ENCODE peak calls at places on chromosomes 6 and 20, in ten cellular contexts. B is left cardiac atrium; E is SK-N-DZ; H is GM12865; F is spleen; K is sciatic nerve; D is psoas muscle; I is H1; A is non-pigmented ciliary epithelial cell; C is stimulated activated naive B cell treated with anti-CD40 and anti-IgM and Interleukin-4, amounts not matched to agents 10 μg/mL and 1 μg/mL and 100 μg/mL, for 72 hours. S is an unnamed sample.

GRCh38 chr20:57211949-57212889 is 54.2 kb downstream of the BMP7 start:
- DNase-seq in B (peak; percentile 69), E (no peak), H (no peak), F (no peak), K (peak; percentile 85), D (peak; percentile 75), I (peak; percentile 34), A (peak; percentile 72), C (no peak), S (peak; percentile 42)

GRCh38 chr6:455006-455585 is 63.5 kb downstream of the IRF4 start:
- DNase-seq in B (no peak), E (no peak), H (no peak), F (no peak), K (peak; percentile 37), D (no peak), I (no peak), A (no peak), C (no peak), S (no peak)

GRCh38 chr6:21024621-21025020 is 490.4 kb downstream of the CDKAL1 start:
- DNase-seq in B (no peak), E (no peak), H (no peak), F (no peak), K (no peak), D (no peak), I (no peak), A (no peak), C (no peak), S (no peak)

GRCh38 chr6:18595774-18596528 is 208.8 kb downstream of the RNF144B start:
- DNase-seq in B (peak; percentile 44), E (peak; percentile 40), H (peak; percentile 65), F (no peak), K (peak; percentile 67), D (no peak), I (peak; percentile 47), A (peak; percentile 47), C (peak; percentile 3), S (peak; percentile 48)

GRCh38 chr6:138346302-138347195 is 31.2 kb upstream of the SMIM28 start:
- DNase-seq in B (no peak), E (no peak), H (no peak), F (no peak), K (no peak), D (no peak), I (no peak), A (peak; percentile 45), C (no peak), S (no peak)

GRCh38 chr6:1023229-1023628 is 288.7 kb upstream of the FOXQ1 start:
- DNase-seq in B (no peak), E (no peak), H (no peak), F (no peak), K (no peak), D (no peak), I (no peak), A (no peak), C (no peak), S (no peak)

GRCh38 chr6:20350215-20350614 is 51.5 kb upstream of the E2F3 start:
- DNase-seq in B (no peak), E (no peak), H (no peak), F (no peak), K (no peak), D (no peak), I (no peak), A (peak; percentile 48), C (no peak), S (no peak)

GRCh38 chr20:50892394-50892793 is 38.8 kb downstream of the ADNP start:
- DNase-seq in B (no peak), E (no peak), H (peak; percentile 59), F (peak; percentile 14), K (no peak), D (no peak), I (no peak), A (no peak), C (no peak), S (no peak)

GRCh38 chr20:20744170-20744725 is 31.8 kb upstream of the RALGAPA2 start:
- DNase-seq in B (no peak), E (no peak), H (no peak), F (no peak), K (no peak), D (no peak), I (no peak), A (no peak), C (no peak), S (no peak)

GRCh38 chr6:142302427-142303190 is 802 bp downstream of the ADGRG6 start:
- DNase-seq in B (no peak), E (no peak), H (no peak), F (no peak), K (no peak), D (no peak), I (no peak), A (no peak), C (no peak), S (no peak)

GRCh38 chr20:51624157-51624731 is 81.7 kb upstream of the NFATC2 start:
- DNase-seq in B (peak; percentile 75), E (peak; percentile 78), H (peak; percentile 78), F (peak; percentile 87), K (peak; percentile 75), D (peak; percentile 41), I (peak; percentile 53), A (no peak), C (peak; percentile 42), S (peak; percentile 67)

GRCh38 chr6:148443798-148444560 is 101.3 kb downstream of the SASH1 start:
- DNase-seq in B (no peak), E (no peak), H (no peak), F (no peak), K (no peak), D (no peak), I (no peak), A (no peak), C (no peak), S (no peak)

GRCh38 chr20:37564388-37565133 is 36.9 kb upstream of the BLCAP start:
- DNase-seq in B (peak; percentile 56), E (peak; percentile 80), H (peak; percentile 28), F (peak; percentile 85), K (peak; percentile 69), D (peak; percentile 37), I (no peak), A (no peak), C (peak; percentile 18), S (peak; percentile 21)

GRCh38 chr20:45857836-45858250 is 429 bp downstream of the ZSWIM3 start:
- DNase-seq in B (no peak), E (no peak), H (peak; percentile 82), F (no peak), K (no peak), D (no peak), I (no peak), A (no peak), C (no peak), S (no peak)

GRCh38 chr6:158050955-158051354 is 69.3 kb downstream of the SYNJ2 start:
- DNase-seq in B (peak; percentile 3), E (no peak), H (no peak), F (no peak), K (no peak), D (no peak), I (no peak), A (no peak), C (no peak), S (no peak)

GRCh38 chr20:1933465-1933870 is 38.3 kb downstream of the SIRPA start:
- DNase-seq in B (peak; percentile 84), E (peak; percentile 67), H (no peak), F (no peak), K (no peak), D (peak; percentile 76), I (no peak), A (no peak), C (no peak), S (peak; percentile 66)

GRCh38 chr20:57749131-57749690 is 39.4 kb upstream of the PMEPA1 start:
- DNase-seq in B (no peak), E (no peak), H (no peak), F (peak; percentile 78), K (no peak), D (no peak), I (no peak), A (no peak), C (no peak), S (no peak)

GRCh38 chr6:13813011-13813410 is 1.3 kb downstream of the MCUR1 start:
- DNase-seq in B (no peak), E (no peak), H (peak; percentile 13), F (no peak), K (no peak), D (no peak), I (no peak), A (no peak), C (no peak), S (no peak)

GRCh38 chr20:51574248-51575033 is 31.9 kb upstream of the NFATC2 start:
- DNase-seq in B (no peak), E (no peak), H (no peak), F (no peak), K (no peak), D (no peak), I (no peak), A (no peak), C (no peak), S (no peak)

GRCh38 chr6:160301341-160301740 is 42.7 kb upstream of the SLC22A2 start:
- DNase-seq in B (no peak), E (no peak), H (no peak), F (no peak), K (no peak), D (peak; percentile 52), I (no peak), A (no peak), C (no peak), S (no peak)

GRCh38 chr6:30361661-30362060 is 16.7 kb downstream of the RPP21 start:
- DNase-seq in B (no peak), E (no peak), H (no peak), F (no peak), K (no peak), D (no peak), I (no peak), A (no peak), C (no peak), S (no peak)

GRCh38 chr6:89239338-89239737 is 22.2 kb upstream of the GABRR1 start:
- DNase-seq in B (no peak), E (no peak), H (peak; percentile 52), F (no peak), K (no peak), D (no peak), I (no peak), A (no peak), C (no peak), S (no peak)

GRCh38 chr6:165574220-165574619 is 88.8 kb downstream of the PDE10A start:
- DNase-seq in B (no peak), E (no peak), H (no peak), F (no peak), K (no peak), D (no peak), I (no peak), A (no peak), C (no peak), S (no peak)

GRCh38 chr6:166562726-166563125 is 23.8 kb downstream of the RAMACL start:
- DNase-seq in B (no peak), E (no peak), H (no peak), F (no peak), K (no peak), D (no peak), I (no peak), A (no peak), C (no peak), S (no peak)

GRCh38 chr6:12490904-12491571 is 200.9 kb downstream of the EDN1 start:
- DNase-seq in B (no peak), E (no peak), H (no peak), F (no peak), K (no peak), D (no peak), I (no peak), A (peak; percentile 65), C (no peak), S (no peak)

GRCh38 chr6:154252676-154253075 is 103.9 kb downstream of the IPCEF1 start:
- DNase-seq in B (no peak), E (no peak), H (no peak), F (no peak), K (no peak), D (no peak), I (no peak), A (no peak), C (no peak), S (no peak)

GRCh38 chr20:19253316-19253715 is 40.9 kb downstream of the SLC24A3 start:
- DNase-seq in B (no peak), E (no peak), H (no peak), F (no peak), K (no peak), D (no peak), I (no peak), A (no peak), C (no peak), S (no peak)

GRCh38 chr20:45336530-45337366 is 11.5 kb downstream of the SDC4 start:
- DNase-seq in B (peak; percentile 52), E (no peak), H (no peak), F (no peak), K (no peak), D (peak; percentile 73), I (no peak), A (no peak), C (no peak), S (no peak)

S was measured in ovary.